ENCODE peak calls at places on chromosomes 2 and 18, in five cellular contexts. R is left ventricle myocardium inferior, B is esophagus squamous epithelium, J is Ammon's horn, S is HEK293T. Y is an unnamed sample.
A peak's percentile ranks its signal among the peaks of the same experiment; 100 is the strongest.

GRCh38 chr18:26440644-26441043 is 107.7 kb downstream of the KCTD1 start:
- DNase-seq in S (no peak), J (no peak), B (no peak), R (no peak), Y (no peak)

GRCh38 chr2:21367421-21367820 is 243.7 kb downstream of the TDRD15 start:
- DNase-seq in S (no peak), B (no peak), J (no peak), R (no peak), Y (no peak)

GRCh38 chr2:54598347-54599325 is 124.8 kb upstream of the EML6 start:
- DNase-seq in S (no peak), J (no peak), R (peak; percentile 39), B (no peak), Y (no peak)

GRCh38 chr2:179265082-179265575 is 497 bp upstream of the SESTD1 start:
- DNase-seq in B (no peak), J (no peak), S (no peak), R (no peak), Y (no peak)

GRCh38 chr2:143891879-143892308 is 628.0 kb downstream of the ZEB2 start:
- DNase-seq in R (no peak), J (no peak), B (no peak), S (no peak), Y (no peak)

GRCh38 chr2:204967199-204967995 is 422.1 kb downstream of the PARD3B start:
- DNase-seq in R (no peak), B (no peak), S (no peak), J (peak; percentile 18), Y (no peak)

GRCh38 chr2:71795486-71795885 is 342.1 kb downstream of the DYSF start:
- DNase-seq in S (no peak), R (no peak), B (no peak), J (no peak), Y (no peak)

GRCh38 chr2:15799432-15799827 is 140.9 kb upstream of the MYCN start:
- DNase-seq in R (no peak), J (no peak), B (no peak), S (no peak), Y (no peak)

Y was measured in GM12878.